ENCODE peak calls at places on chromosomes 2 and 18, in five cellular contexts. U is GM12865, T is transverse colon, J is coronary artery, W is PC-3. V is an unnamed sample.

GRCh38 chr2:221676566-221677172 is 104.6 kb upstream of the EPHA4 start:
- DNase-seq in U (no peak), T (no peak), J (no peak), W (peak; percentile 71), V (no peak)

GRCh38 chr2:85709385-85709784 is 15.2 kb downstream of the GNLY start:
- DNase-seq in U (no peak), T (no peak), J (no peak), W (no peak), V (no peak)

GRCh38 chr2:212249451-212249850 is 289.2 kb downstream of the ERBB4 start:
- DNase-seq in U (no peak), T (no peak), J (no peak), W (peak; percentile 5), V (peak; percentile 13)

GRCh38 chr2:225399509-225399908 is at the start of gene NYAP2:
- DNase-seq in U (no peak), T (no peak), J (no peak), W (no peak), V (no peak)

GRCh38 chr2:16475581-16475980 is 190.1 kb downstream of the CYRIA start:
- DNase-seq in U (no peak), T (no peak), J (no peak), W (no peak), V (no peak)

GRCh38 chr2:66434679-66435548 is at the start of gene MEIS1:
- DNase-seq in U (peak; percentile 72), T (peak; percentile 80), J (peak; percentile 95), W (peak; percentile 90), V (peak; percentile 94)

GRCh38 chr2:69554981-69555380 is 88.6 kb downstream of the AAK1 start:
- DNase-seq in U (peak; percentile 81), T (no peak), J (no peak), W (no peak), V (no peak)

GRCh38 chr18:47549141-47549540 is 297.7 kb upstream of the SKOR2 start:
- DNase-seq in U (no peak), T (no peak), J (no peak), W (no peak), V (no peak)

GRCh38 chr2:27150639-27151230 is 1.9 kb downstream of the TCF23 start:
- DNase-seq in U (no peak), T (no peak), J (no peak), W (no peak), V (no peak)

GRCh38 chr18:74689251-74689650 is 91.6 kb downstream of the ZNF407 start:
- DNase-seq in U (no peak), T (no peak), J (no peak), W (no peak), V (peak; percentile 16)

GRCh38 chr2:198296665-198297308 is 492.4 kb downstream of the PLCL1 start:
- DNase-seq in U (peak; percentile 67), T (peak; percentile 40), J (no peak), W (peak; percentile 64), V (peak; percentile 49)

GRCh38 chr2:128374001-128374710 is 55.5 kb upstream of the HS6ST1 start:
- DNase-seq in U (no peak), T (peak; percentile 20), J (peak; percentile 57), W (no peak), V (peak; percentile 80)

GRCh38 chr2:99836670-99837069 is 305.7 kb downstream of the AFF3 start:
- DNase-seq in U (no peak), T (no peak), J (no peak), W (no peak), V (no peak)

GRCh38 chr18:52888014-52888413 is 548.0 kb downstream of the DCC start:
- DNase-seq in U (no peak), T (no peak), J (no peak), W (no peak), V (no peak)

GRCh38 chr2:26805241-26805676 is 19.4 kb downstream of the CENPA start:
- DNase-seq in U (no peak), T (no peak), J (no peak), W (peak; percentile 95), V (peak; percentile 24)

GRCh38 chr2:9264301-9264700 is 57.7 kb downstream of the ASAP2 start:
- DNase-seq in U (no peak), T (no peak), J (no peak), W (no peak), V (no peak)

GRCh38 chr2:55618649-55619055 is 1.2 kb upstream of the PPP4R3B start:
- DNase-seq in U (peak; percentile 72), T (peak; percentile 58), J (peak; percentile 76), W (peak; percentile 64), V (no peak)

GRCh38 chr2:86744152-86744551 is 24.1 kb downstream of the RMND5A start:
- DNase-seq in U (no peak), T (no peak), J (no peak), W (no peak), V (no peak)

GRCh38 chr2:127217470-127218325 is 2.4 kb downstream of the CYP27C1 start:
- DNase-seq in U (no peak), T (no peak), J (no peak), W (peak; percentile 95), V (no peak)

GRCh38 chr2:75153221-75153620 is 46.1 kb downstream of the TACR1 start:
- DNase-seq in U (no peak), T (no peak), J (no peak), W (peak; percentile 65), V (no peak)

GRCh38 chr2:10417551-10418335 is 30.4 kb downstream of the ODC1 start:
- DNase-seq in U (no peak), T (no peak), J (no peak), W (no peak), V (no peak)

GRCh38 chr2:7061921-7062320 is 144.7 kb downstream of the RNF144A start:
- DNase-seq in U (no peak), T (no peak), J (no peak), W (no peak), V (no peak)

GRCh38 chr18:67266246-67266570 is 250.3 kb downstream of the DSEL start:
- DNase-seq in U (no peak), T (no peak), J (no peak), W (peak; percentile 66), V (no peak)

GRCh38 chr2:72027426-72028161 is 120.1 kb downstream of the CYP26B1 start:
- DNase-seq in U (no peak), T (no peak), J (peak; percentile 41), W (peak; percentile 50), V (no peak)

GRCh38 chr2:13884271-13884976 is 748.1 kb upstream of the LRATD1 start:
- DNase-seq in U (no peak), T (no peak), J (no peak), W (no peak), V (no peak)

GRCh38 chr2:200454839-200455801 is 54.7 kb downstream of the KCTD18 start:
- DNase-seq in U (peak; percentile 80), T (no peak), J (no peak), W (peak; percentile 86), V (no peak)

GRCh38 chr2:23377772-23378171 is 7.2 kb upstream of the KLHL29 start:
- DNase-seq in U (no peak), T (no peak), J (no peak), W (peak; percentile 14), V (no peak)

GRCh38 chr18:79584491-79585394 is 94.9 kb upstream of the CTDP1 start:
- DNase-seq in U (no peak), T (peak; percentile 7), J (peak; percentile 50), W (no peak), V (no peak)

GRCh38 chr2:216632321-216632951 is 784 bp upstream of the IGFBP2 start:
- DNase-seq in U (no peak), T (no peak), J (no peak), W (peak; percentile 27), V (no peak)
- H3K4me3 ChIP-seq in U (no peak overlapping the region), T (no peak overlapping the region), J (peak overlapping the region; percentile 89), W (peak overlapping the region; percentile 62), V (peak overlapping the region; percentile 43)

DNA sequence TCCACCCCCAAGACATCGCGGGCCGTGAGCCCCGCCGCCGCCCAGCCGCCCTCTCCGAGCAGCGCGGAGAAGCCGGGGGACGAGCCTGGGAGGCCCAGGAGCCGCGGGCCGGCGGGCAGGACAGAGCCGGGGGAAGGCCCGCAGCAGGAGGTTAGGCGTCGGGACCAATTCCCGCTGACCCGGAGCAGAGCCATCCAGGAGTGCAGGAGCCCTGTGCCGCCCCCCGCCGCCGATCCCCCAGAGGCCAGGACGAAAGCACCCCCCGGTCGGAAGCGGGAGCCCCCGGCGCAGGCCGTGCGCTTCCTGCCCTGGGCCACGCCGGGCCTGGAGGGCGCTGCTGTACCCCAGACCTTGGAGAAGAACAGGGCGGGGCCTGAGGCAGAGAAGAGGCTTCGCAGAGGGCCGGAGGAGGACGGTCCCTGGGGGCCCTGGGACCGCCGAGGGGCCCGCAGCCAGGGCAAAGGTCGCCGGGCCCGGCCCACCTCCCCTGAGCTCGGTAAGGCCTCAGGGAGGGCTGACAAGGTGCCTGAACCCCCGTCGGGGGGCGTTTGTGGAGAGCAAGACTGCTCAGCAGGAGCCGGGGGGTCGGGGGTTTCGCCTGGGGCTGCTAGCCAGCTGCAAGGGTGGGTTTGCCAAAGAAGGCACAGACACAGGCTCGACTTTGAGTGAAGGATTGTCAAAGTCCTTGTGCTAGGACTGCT is 14.3 kb downstream of the SPEG start:
- DNase-seq in U (no peak), T (no peak), J (no peak), W (no peak), V (no peak)
- TF ChIP-seq CTCF in U (no peak), T (no peak), J (no peak), W (no peak), V (no peak)

DNA sequence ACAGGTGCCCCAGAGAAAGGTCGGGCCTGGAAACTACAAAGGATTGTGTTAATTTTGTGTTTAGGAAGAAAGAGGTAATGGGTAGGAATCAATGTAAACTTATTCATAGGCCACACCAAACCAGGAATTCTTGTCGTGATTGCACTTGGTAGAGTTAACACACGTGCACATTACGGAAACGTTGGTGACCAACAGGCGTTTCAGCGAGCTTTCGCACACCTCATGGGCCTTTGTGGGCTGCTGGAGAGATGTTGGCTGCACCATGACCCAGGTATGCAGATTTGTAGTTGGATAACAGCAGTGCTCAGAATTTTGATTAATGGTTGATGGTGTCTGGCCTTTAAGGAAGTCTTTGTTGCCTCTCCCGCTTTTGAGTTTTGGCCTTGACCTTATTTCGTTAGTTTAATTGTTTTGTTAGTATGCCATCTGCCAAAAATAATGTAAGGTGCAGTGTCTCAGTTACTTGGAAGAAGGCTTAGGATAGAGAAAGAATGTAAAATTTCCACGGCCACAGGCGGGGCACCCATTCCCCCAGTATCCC is 1.8 kb downstream of the ZNF236 start:
- DNase-seq in U (no peak), T (no peak), J (no peak), W (no peak), V (no peak)
- H3K4me3 ChIP-seq in U (peak overlapping the region; percentile 91), T (no peak overlapping the region), J (no peak overlapping the region), W (peak overlapping the region; percentile 88), V (peak overlapping the region; percentile 67)

GRCh38 chr2:115194623-115195022 is 752.2 kb downstream of the DPP10 start:
- DNase-seq in U (no peak), T (no peak), J (no peak), W (peak; percentile 4), V (no peak)
- TF ChIP-seq CTCF in U (no peak), T (no peak), J (no peak), W (peak; percentile 31), V (no peak)

DNA sequence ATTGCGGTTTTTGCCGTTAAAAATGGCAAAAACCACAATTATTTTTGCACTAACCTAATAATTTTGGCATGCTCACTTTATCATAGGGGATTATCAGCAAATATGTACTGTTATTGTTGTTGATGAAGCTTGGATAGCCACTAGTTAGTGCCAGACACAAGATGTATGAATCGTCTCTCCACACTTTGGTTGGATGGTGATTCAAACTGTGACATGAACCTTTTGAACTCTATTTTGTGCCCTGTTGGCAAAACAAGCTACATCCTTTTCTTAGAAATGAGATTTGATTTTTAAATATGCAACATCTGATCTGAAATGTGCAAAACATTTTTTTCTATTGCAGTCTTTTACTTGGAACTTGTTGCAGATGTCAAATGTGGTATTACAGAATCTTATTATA is 48.8 kb upstream of the DTNB start:
- DNase-seq in U (no peak), T (no peak), J (no peak), W (no peak), V (no peak)
- H3K4me3 ChIP-seq in U (no peak overlapping the region), T (no peak overlapping the region), J (no peak overlapping the region), W (no peak overlapping the region), V (no peak overlapping the region)